ENCODE peak calls at places on chromosomes 11 and 22, in seven cellular contexts. U, B, L, Q, W, S and H are unnamed samples.
A peak's percentile ranks its signal among the peaks of the same experiment; 100 is the strongest.

GRCh38 chr22:42369250-42370041 is 62.8 kb downstream of the NFAM1 start:
- DNase-seq in U (peak; percentile 88), B (peak; percentile 85), L (peak; percentile 84), Q (peak; percentile 79), W (peak; percentile 87), S (peak; percentile 81), H (peak; percentile 84)

GRCh38 chr22:29393019-29393608 is 4.7 kb upstream of the AP1B1 start:
- DNase-seq in U (no peak), B (no peak), L (no peak), Q (no peak), W (no peak), S (no peak), H (no peak)

GRCh38 chr11:130164221-130164570 is 4.6 kb downstream of the ST14 start:
- DNase-seq in U (no peak), B (no peak), L (no peak), Q (no peak), W (no peak), S (no peak), H (no peak)

GRCh38 chr22:42719133-42719532 is 1.5 kb downstream of the A4GALT start:
- DNase-seq in U (no peak), B (no peak), L (no peak), Q (no peak), W (no peak), S (no peak), H (no peak)

GRCh38 chr22:42285604-42286003 is 15.2 kb upstream of the TCF20 start:
- DNase-seq in U (no peak), B (no peak), L (no peak), Q (no peak), W (no peak), S (no peak), H (no peak)

GRCh38 chr11:132648841-132649240 is 883.5 kb downstream of the OPCML start:
- DNase-seq in U (no peak), B (peak; percentile 2), L (no peak), Q (no peak), W (no peak), S (no peak), H (no peak)

GRCh38 chr11:1728281-1728680 is 22.1 kb downstream of the IFITM10 start:
- DNase-seq in U (no peak), B (no peak), L (no peak), Q (no peak), W (no peak), S (no peak), H (no peak)

GRCh38 chr11:78079232-78080083 is at the start of gene NDUFC2:
- DNase-seq in U (peak; percentile 75), B (peak; percentile 85), L (peak; percentile 88), Q (peak; percentile 68), W (peak; percentile 79), S (peak; percentile 82), H (peak; percentile 60)

GRCh38 chr11:76523786-76524436 is 79.1 kb downstream of the EMSY start:
- DNase-seq in U (peak; percentile 41), B (no peak), L (no peak), Q (no peak), W (no peak), S (no peak), H (no peak)

GRCh38 chr11:104637652-104638170 is 260.5 kb downstream of the CASP12 start:
- DNase-seq in U (no peak), B (no peak), L (no peak), Q (no peak), W (no peak), S (no peak), H (no peak)

GRCh38 chr11:125454047-125454446 is 42.0 kb downstream of the FEZ1 start:
- DNase-seq in U (no peak), B (no peak), L (no peak), Q (no peak), W (no peak), S (no peak), H (no peak)

GRCh38 chr11:103364687-103365086 is 255.5 kb downstream of the DYNC2H1 start:
- DNase-seq in U (no peak), B (peak; percentile 16), L (no peak), Q (no peak), W (no peak), S (peak; percentile 17), H (no peak)

GRCh38 chr22:41508770-41509170 is 35.5 kb downstream of the POLR3H start:
- DNase-seq in U (no peak), B (no peak), L (no peak), Q (no peak), W (no peak), S (no peak), H (no peak)

DNA sequence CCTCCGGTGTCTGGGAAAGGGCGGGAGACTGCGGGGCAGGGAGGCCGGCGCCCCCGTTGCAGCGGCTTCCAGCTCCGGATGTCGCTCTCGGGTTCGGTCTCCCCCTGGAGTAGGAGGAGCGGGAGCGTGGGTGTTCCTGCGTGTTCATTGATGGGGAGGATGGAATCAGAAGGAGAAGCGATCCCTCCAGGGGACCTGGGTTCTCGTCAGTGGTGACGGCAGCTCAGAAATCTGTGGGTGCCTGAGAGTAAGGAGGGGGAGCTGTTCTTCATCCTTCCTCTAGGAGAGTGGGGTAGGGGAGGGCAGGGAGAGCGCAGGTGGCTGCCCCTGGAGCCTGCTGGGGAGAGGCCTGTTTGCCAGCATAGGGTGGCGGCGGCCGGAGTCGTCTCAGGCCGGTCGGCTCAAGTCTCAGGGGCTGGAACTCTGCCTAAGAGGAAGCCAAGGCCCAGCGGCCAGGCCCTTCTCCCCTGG is 1.1 kb downstream of the UBASH3B start:
- DNase-seq in U (peak; percentile 54), B (peak; percentile 56), L (peak; percentile 43), Q (peak; percentile 50), W (peak; percentile 52), S (peak; percentile 58), H (no peak)
- H3K4me3 ChIP-seq in U (peak overlapping the region; percentile 96), B (peak overlapping the region; percentile 89), L (peak overlapping the region; percentile 77), Q (peak overlapping the region; percentile 68), W (peak overlapping the region; percentile 71), S (peak overlapping the region; percentile 84), H (peak overlapping the region; percentile 76)

GRCh38 chr11:111916768-111917167 is 1.9 kb upstream of the C11orf52 start:
- DNase-seq in U (no peak), B (no peak), L (no peak), Q (no peak), W (no peak), S (no peak), H (no peak)

GRCh38 chr11:111917788-111918187 is 925 bp upstream of the C11orf52 start:
- DNase-seq in U (no peak), B (no peak), L (no peak), Q (no peak), W (no peak), S (no peak), H (no peak)

GRCh38 chr11:111917312-111917711 is 1.4 kb upstream of the C11orf52 start:
- DNase-seq in U (no peak), B (no peak), L (no peak), Q (no peak), W (no peak), S (no peak), H (no peak)

GRCh38 chr11:111920908-111921307 is 2.2 kb downstream of the C11orf52 start:
- DNase-seq in U (no peak), B (no peak), L (no peak), Q (no peak), W (no peak), S (no peak), H (no peak)

DNA sequence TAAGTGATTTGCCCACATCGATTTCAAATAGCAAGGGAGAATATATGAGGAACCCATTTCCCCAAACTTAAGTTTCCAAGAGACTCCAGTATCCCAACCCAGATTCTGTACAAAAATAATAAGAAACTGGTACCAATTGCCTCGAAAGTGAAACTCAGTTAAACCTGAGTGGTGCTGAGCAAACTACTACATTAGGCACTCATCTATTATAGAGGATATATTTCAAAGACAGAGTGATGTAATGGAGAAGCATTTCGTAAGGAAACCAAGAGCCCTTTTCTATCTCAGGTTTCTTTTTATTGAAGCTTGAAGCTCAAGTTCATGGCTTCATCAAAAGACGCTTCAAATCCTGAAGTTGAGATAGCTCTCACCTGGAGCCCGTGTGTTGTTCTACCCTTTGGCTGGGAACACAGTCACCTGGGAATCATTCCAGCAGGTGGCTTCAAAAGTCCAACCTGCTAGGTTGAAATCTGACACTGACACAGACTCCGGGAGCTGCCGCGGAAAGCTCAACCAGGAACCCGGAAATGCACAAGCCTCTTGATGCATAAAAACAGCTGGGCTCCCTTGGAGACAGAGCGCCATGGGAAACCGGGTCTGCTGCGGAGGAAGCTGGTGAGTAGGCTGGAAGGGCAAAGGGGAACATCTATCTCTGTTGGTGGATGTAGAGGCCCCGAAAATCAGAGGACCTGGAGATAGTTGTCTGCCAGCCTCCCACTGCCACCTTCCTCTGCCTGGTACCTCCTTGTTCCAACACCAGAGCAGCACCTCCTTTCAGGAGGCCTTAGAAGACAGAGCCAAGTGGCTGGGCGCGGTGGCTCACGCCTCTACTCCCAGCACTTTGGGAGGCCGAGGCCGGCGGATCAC is at the start of gene C11orf52:
- DNase-seq in U (peak; percentile 77), B (peak; percentile 57), L (no peak), Q (no peak), W (peak; percentile 82), S (no peak), H (no peak)
- H3K4me3 ChIP-seq in U (peak within 1 kb of the TSS; percentile 5), B (peak within 1 kb of the TSS; percentile 23), L (no peak within 1 kb of the TSS), Q (no peak within 1 kb of the TSS), W (no peak within 1 kb of the TSS), S (no peak within 1 kb of the TSS), H (no peak within 1 kb of the TSS)

GRCh38 chr11:128686745-128687177 is 7.1 kb upstream of the FLI1 start:
- DNase-seq in U (peak; percentile 39), B (peak; percentile 50), L (peak; percentile 15), Q (peak; percentile 62), W (no peak), S (peak; percentile 31), H (no peak)

GRCh38 chr11:128687321-128687720 is 6.6 kb upstream of the FLI1 start:
- DNase-seq in U (no peak), B (no peak), L (no peak), Q (no peak), W (no peak), S (no peak), H (no peak)

GRCh38 chr11:128684582-128685382 is 9.1 kb upstream of the FLI1 start:
- DNase-seq in U (no peak), B (no peak), L (no peak), Q (no peak), W (no peak), S (no peak), H (no peak)

GRCh38 chr11:128686045-128686741 is 7.7 kb upstream of the FLI1 start:
- DNase-seq in U (no peak), B (no peak), L (no peak), Q (peak; percentile 32), W (no peak), S (no peak), H (no peak)

GRCh38 chr11:128685383-128686044 is 8.4 kb upstream of the FLI1 start:
- DNase-seq in U (no peak), B (no peak), L (no peak), Q (no peak), W (no peak), S (no peak), H (no peak)
- H3K4me3 ChIP-seq in U (no peak overlapping the region), B (peak overlapping the region; percentile 19), L (no peak overlapping the region), Q (peak overlapping the region; percentile 73), W (peak overlapping the region; percentile 9), S (no peak overlapping the region), H (no peak overlapping the region)

DNA sequence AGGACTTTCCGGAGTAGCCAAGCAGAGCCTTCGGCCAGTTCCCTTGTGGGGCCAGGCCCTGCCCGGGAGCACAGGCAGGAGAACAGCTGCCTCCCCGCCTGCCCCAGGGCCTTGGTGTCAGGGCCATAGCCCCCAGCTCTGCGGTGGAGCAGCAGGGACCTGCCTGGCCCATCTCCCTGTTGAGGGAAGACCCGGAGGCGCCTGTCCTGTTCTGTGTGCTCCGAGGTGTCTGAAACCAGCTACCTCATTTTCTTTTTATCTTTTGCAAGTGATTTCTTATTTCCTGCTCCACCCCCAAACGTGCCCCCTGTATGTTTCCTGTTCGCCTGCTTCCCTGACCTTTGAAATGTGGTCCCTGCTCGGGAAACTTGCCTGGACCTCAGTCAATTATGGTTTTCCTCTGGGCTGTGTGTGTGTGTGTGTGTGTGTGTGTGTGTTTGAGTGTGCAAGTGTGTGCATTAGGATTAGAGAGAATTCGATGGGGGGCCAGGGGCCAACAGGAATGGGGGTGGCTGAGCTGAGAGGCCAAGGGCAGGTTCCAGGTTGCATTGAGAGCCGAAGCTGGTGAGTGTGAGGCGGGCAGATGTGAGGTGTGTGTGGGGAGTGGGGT is 19.1 kb downstream of the LRP5 start:
- DNase-seq in U (no peak), B (no peak), L (no peak), Q (no peak), W (no peak), S (no peak), H (peak; percentile 71)
- H3K4me3 ChIP-seq in U (no peak overlapping the region), B (no peak overlapping the region), L (no peak overlapping the region), Q (peak overlapping the region; percentile 47), W (no peak overlapping the region), S (no peak overlapping the region), H (peak overlapping the region; percentile 3)